ENCODE peak calls at places on chromosome 15, in five cellular contexts. One of them, this sample, is unnamed.

GRCh38 chr15:64209680-64210334 is 47.0 kb upstream of the PPIB start:
- DNase-seq in neuronal stem cell: no peak
- DNase-seq in H9: no peak
- DNase-seq in mesenchymal stem cell: peak
- DNase-seq in H1: no peak
- DNase-seq in this sample: peak

GRCh38 chr15:98786706-98787105 is 138.4 kb downstream of the IGF1R start:
- DNase-seq in neuronal stem cell: no peak
- DNase-seq in H9: no peak
- DNase-seq in mesenchymal stem cell: no peak
- DNase-seq in H1: no peak
- DNase-seq in this sample: no peak

GRCh38 chr15:72034351-72034750 is 83.6 kb downstream of the MYO9A start:
- DNase-seq in neuronal stem cell: no peak
- DNase-seq in H9: no peak
- DNase-seq in mesenchymal stem cell: peak
- DNase-seq in H1: no peak
- DNase-seq in this sample: no peak

GRCh38 chr15:92647467-92648163 is 8.0 kb downstream of the FAM174B start:
- DNase-seq in neuronal stem cell: no peak
- DNase-seq in H9: peak
- DNase-seq in mesenchymal stem cell: no peak
- DNase-seq in H1: peak
- DNase-seq in this sample: no peak

GRCh38 chr15:33311312-33311971 is 675 bp downstream of the RYR3 start:
- DNase-seq in neuronal stem cell: peak
- DNase-seq in H9: peak
- DNase-seq in mesenchymal stem cell: no peak
- DNase-seq in H1: no peak
- DNase-seq in this sample: no peak

GRCh38 chr15:98321916-98322315 is 326.4 kb upstream of the IGF1R start:
- DNase-seq in neuronal stem cell: no peak
- DNase-seq in H9: no peak
- DNase-seq in mesenchymal stem cell: no peak
- DNase-seq in H1: no peak
- DNase-seq in this sample: no peak

GRCh38 chr15:57223887-57224286 is 152.4 kb upstream of the CGNL1 start:
- DNase-seq in neuronal stem cell: no peak
- DNase-seq in H9: no peak
- DNase-seq in mesenchymal stem cell: no peak
- DNase-seq in H1: no peak
- DNase-seq in this sample: no peak

GRCh38 chr15:70478251-70478990 is 284.9 kb downstream of the UACA start:
- DNase-seq in neuronal stem cell: no peak
- DNase-seq in H9: no peak
- DNase-seq in mesenchymal stem cell: no peak
- DNase-seq in H1: no peak
- DNase-seq in this sample: no peak

GRCh38 chr15:67781907-67782559 is 43.3 kb upstream of the SKOR1 start:
- DNase-seq in neuronal stem cell: peak
- DNase-seq in H9: no peak
- DNase-seq in mesenchymal stem cell: no peak
- DNase-seq in H1: no peak
- DNase-seq in this sample: no peak

GRCh38 chr15:66496951-66497501 is 536 bp downstream of the SNAPC5 start:
- DNase-seq in neuronal stem cell: no peak
- DNase-seq in H9: no peak
- DNase-seq in mesenchymal stem cell: no peak
- DNase-seq in H1: no peak
- DNase-seq in this sample: no peak

GRCh38 chr15:64571857-64572291 is 111.5 kb downstream of the ZNF609 start:
- DNase-seq in neuronal stem cell: no peak
- DNase-seq in H9: no peak
- DNase-seq in mesenchymal stem cell: no peak
- DNase-seq in H1: no peak
- DNase-seq in this sample: peak

GRCh38 chr15:26197719-26198118 is 334.6 kb upstream of the ATP10A start:
- DNase-seq in neuronal stem cell: peak
- DNase-seq in H9: no peak
- DNase-seq in mesenchymal stem cell: no peak
- DNase-seq in H1: no peak
- DNase-seq in this sample: no peak

GRCh38 chr15:28921336-28921735 is 35.6 kb downstream of the APBA2 start:
- DNase-seq in neuronal stem cell: no peak
- DNase-seq in H9: no peak
- DNase-seq in mesenchymal stem cell: no peak
- DNase-seq in H1: no peak
- DNase-seq in this sample: no peak

GRCh38 chr15:22936577-22937472 is 43.3 kb downstream of the CYFIP1 start:
- DNase-seq in neuronal stem cell: no peak
- DNase-seq in H9: no peak
- DNase-seq in mesenchymal stem cell: no peak
- DNase-seq in H1: no peak
- DNase-seq in this sample: no peak

GRCh38 chr15:96416218-96416933 is 85.9 kb downstream of the NR2F2 start:
- DNase-seq in neuronal stem cell: no peak
- DNase-seq in H9: peak
- DNase-seq in mesenchymal stem cell: no peak
- DNase-seq in H1: no peak
- DNase-seq in this sample: no peak

GRCh38 chr15:67515557-67515956 is 5.4 kb upstream of the C15orf61 start:
- DNase-seq in neuronal stem cell: no peak
- DNase-seq in H9: no peak
- DNase-seq in mesenchymal stem cell: no peak
- DNase-seq in H1: no peak
- DNase-seq in this sample: no peak

GRCh38 chr15:74036271-74037170 is 42.0 kb downstream of the PML start:
- DNase-seq in neuronal stem cell: peak
- DNase-seq in H9: peak
- DNase-seq in mesenchymal stem cell: peak
- DNase-seq in H1: peak
- DNase-seq in this sample: peak

GRCh38 chr15:72231847-72232461 is 964 bp upstream of the PKM start:
- DNase-seq in neuronal stem cell: no peak
- DNase-seq in H9: no peak
- DNase-seq in mesenchymal stem cell: peak
- DNase-seq in H1: no peak
- DNase-seq in this sample: peak

GRCh38 chr15:63449711-63450110 is 54.7 kb upstream of the USP3 start:
- DNase-seq in neuronal stem cell: no peak
- DNase-seq in H9: peak
- DNase-seq in mesenchymal stem cell: no peak
- DNase-seq in H1: no peak
- DNase-seq in this sample: peak

GRCh38 chr15:63246691-63247464 is 30.5 kb upstream of the APH1B start:
- DNase-seq in neuronal stem cell: no peak
- DNase-seq in H9: no peak
- DNase-seq in mesenchymal stem cell: peak
- DNase-seq in H1: no peak
- DNase-seq in this sample: peak

GRCh38 chr15:63048115-63048985 is 5.8 kb downstream of the TPM1 start:
- DNase-seq in neuronal stem cell: peak
- DNase-seq in H9: peak
- DNase-seq in mesenchymal stem cell: peak
- DNase-seq in H1: peak
- DNase-seq in this sample: peak

GRCh38 chr15:81064253-81064652 is 63.5 kb downstream of the TLNRD1 start:
- DNase-seq in neuronal stem cell: no peak
- DNase-seq in H9: no peak
- DNase-seq in mesenchymal stem cell: no peak
- DNase-seq in H1: no peak
- DNase-seq in this sample: no peak

GRCh38 chr15:36156855-36157521 is 422.4 kb upstream of the CDIN1 start:
- DNase-seq in neuronal stem cell: no peak
- DNase-seq in H9: no peak
- DNase-seq in mesenchymal stem cell: peak
- DNase-seq in H1: no peak
- DNase-seq in this sample: peak

GRCh38 chr15:98881526-98882517 is 125.8 kb downstream of the PGPEP1L start:
- DNase-seq in neuronal stem cell: no peak
- DNase-seq in H9: no peak
- DNase-seq in mesenchymal stem cell: peak
- DNase-seq in H1: no peak
- DNase-seq in this sample: peak

GRCh38 chr15:70617076-70617910 is 146.1 kb downstream of the UACA start:
- DNase-seq in neuronal stem cell: no peak
- DNase-seq in H9: no peak
- DNase-seq in mesenchymal stem cell: no peak
- DNase-seq in H1: no peak
- DNase-seq in this sample: no peak

GRCh38 chr15:48677821-48678220 is 32.3 kb upstream of the FBN1 start:
- DNase-seq in neuronal stem cell: no peak
- DNase-seq in H9: no peak
- DNase-seq in mesenchymal stem cell: no peak
- DNase-seq in H1: no peak
- DNase-seq in this sample: peak

GRCh38 chr15:90860450-90860849 is 7.9 kb upstream of the FURIN start:
- DNase-seq in neuronal stem cell: no peak
- DNase-seq in H9: no peak
- DNase-seq in mesenchymal stem cell: no peak
- DNase-seq in H1: no peak
- DNase-seq in this sample: peak

GRCh38 chr15:92011611-92012367 is 158.3 kb downstream of the SLCO3A1 start:
- DNase-seq in neuronal stem cell: no peak
- DNase-seq in H9: peak
- DNase-seq in mesenchymal stem cell: no peak
- DNase-seq in H1: peak
- DNase-seq in this sample: no peak

GRCh38 chr15:31345606-31346366 is 19.2 kb downstream of the KLF13 start:
- DNase-seq in neuronal stem cell: no peak
- DNase-seq in H9: no peak
- DNase-seq in mesenchymal stem cell: no peak
- DNase-seq in H1: no peak
- DNase-seq in this sample: no peak

GRCh38 chr15:36951747-36952247 is 148.6 kb downstream of the MEIS2 start:
- DNase-seq in neuronal stem cell: peak
- DNase-seq in H9: no peak
- DNase-seq in mesenchymal stem cell: peak
- DNase-seq in H1: no peak
- DNase-seq in this sample: no peak

GRCh38 chr15:69045810-69046209 is 31.3 kb downstream of the NOX5 start:
- DNase-seq in neuronal stem cell: no peak
- DNase-seq in H9: no peak
- DNase-seq in mesenchymal stem cell: peak
- DNase-seq in H1: no peak
- DNase-seq in this sample: peak

GRCh38 chr15:66730168-66731014 is 28.4 kb downstream of the SMAD6 start:
- DNase-seq in neuronal stem cell: no peak
- DNase-seq in H9: no peak
- DNase-seq in mesenchymal stem cell: peak
- DNase-seq in H1: no peak
- DNase-seq in this sample: peak

GRCh38 chr15:44735482-44736260 is 657 bp upstream of the TRIM69 start:
- DNase-seq in neuronal stem cell: no peak
- DNase-seq in H9: no peak
- DNase-seq in mesenchymal stem cell: peak
- DNase-seq in H1: no peak
- DNase-seq in this sample: peak
- H3K14ac ChIP-seq in neuronal stem cell: no peak
- H3K14ac ChIP-seq in H9: no peak
- H3K14ac ChIP-seq in mesenchymal stem cell: no peak
- H3K14ac ChIP-seq in H1: no peak
- H3K14ac ChIP-seq in this sample: no peak

GRCh38 chr15:50055333-50056278 is 63.4 kb downstream of the ATP8B4 start:
- DNase-seq in neuronal stem cell: no peak
- DNase-seq in H9: no peak
- DNase-seq in mesenchymal stem cell: peak
- DNase-seq in H1: no peak
- DNase-seq in this sample: no peak
- H3K4ac ChIP-seq in neuronal stem cell: no peak
- H3K4ac ChIP-seq in H9: no peak
- H3K4ac ChIP-seq in mesenchymal stem cell: no peak
- H3K4ac ChIP-seq in H1: no peak
- H3K4ac ChIP-seq in this sample: no peak

GRCh38 chr15:95302206-95302605 is 1028.3 kb upstream of the NR2F2 start:
- DNase-seq in neuronal stem cell: no peak
- DNase-seq in H9: no peak
- DNase-seq in mesenchymal stem cell: peak
- DNase-seq in H1: no peak
- DNase-seq in this sample: peak

GRCh38 chr15:95304874-95305271 is 1025.6 kb upstream of the NR2F2 start:
- DNase-seq in neuronal stem cell: no peak
- DNase-seq in H9: no peak
- DNase-seq in mesenchymal stem cell: no peak
- DNase-seq in H1: no peak
- DNase-seq in this sample: no peak

GRCh38 chr15:95303659-95304058 is 1026.8 kb upstream of the NR2F2 start:
- DNase-seq in neuronal stem cell: no peak
- DNase-seq in H9: no peak
- DNase-seq in mesenchymal stem cell: no peak
- DNase-seq in H1: no peak
- DNase-seq in this sample: no peak

GRCh38 chr15:95302809-95303208 is 1027.7 kb upstream of the NR2F2 start:
- DNase-seq in neuronal stem cell: no peak
- DNase-seq in H9: no peak
- DNase-seq in mesenchymal stem cell: no peak
- DNase-seq in H1: no peak
- DNase-seq in this sample: no peak

GRCh38 chr15:95304116-95304873 is 1026.2 kb upstream of the NR2F2 start:
- DNase-seq in neuronal stem cell: no peak
- DNase-seq in H9: no peak
- DNase-seq in mesenchymal stem cell: peak
- DNase-seq in H1: no peak
- DNase-seq in this sample: no peak
- H2BK12ac ChIP-seq in neuronal stem cell: no peak
- H2BK12ac ChIP-seq in H9: no peak
- H2BK12ac ChIP-seq in mesenchymal stem cell: peak
- H2BK12ac ChIP-seq in H1: no peak
- H2BK12ac ChIP-seq in this sample: no peak

GRCh38 chr15:78070049-78070698 is 7.3 kb downstream of the TBC1D2B start:
- DNase-seq in neuronal stem cell: no peak
- DNase-seq in H9: no peak
- DNase-seq in mesenchymal stem cell: peak
- DNase-seq in H1: no peak
- DNase-seq in this sample: no peak

GRCh38 chr15:78069630-78070029 is 7.9 kb downstream of the TBC1D2B start:
- DNase-seq in neuronal stem cell: no peak
- DNase-seq in H9: no peak
- DNase-seq in mesenchymal stem cell: peak
- DNase-seq in H1: no peak
- DNase-seq in this sample: peak

GRCh38 chr15:78067328-78068241 is 9.9 kb downstream of the TBC1D2B start:
- DNase-seq in neuronal stem cell: no peak
- DNase-seq in H9: no peak
- DNase-seq in mesenchymal stem cell: peak
- DNase-seq in H1: no peak
- DNase-seq in this sample: no peak

GRCh38 chr15:78071378-78071777 is 6.1 kb downstream of the TBC1D2B start:
- DNase-seq in neuronal stem cell: no peak
- DNase-seq in H9: no peak
- DNase-seq in mesenchymal stem cell: no peak
- DNase-seq in H1: no peak
- DNase-seq in this sample: no peak

GRCh38 chr15:78069052-78069414 is 8.5 kb downstream of the TBC1D2B start:
- DNase-seq in neuronal stem cell: no peak
- DNase-seq in H9: no peak
- DNase-seq in mesenchymal stem cell: no peak
- DNase-seq in H1: no peak
- DNase-seq in this sample: no peak
- H3K14ac ChIP-seq in neuronal stem cell: no peak
- H3K14ac ChIP-seq in H9: no peak
- H3K14ac ChIP-seq in mesenchymal stem cell: no peak
- H3K14ac ChIP-seq in H1: no peak
- H3K14ac ChIP-seq in this sample: no peak

GRCh38 chr15:88917764-88918163 is 4.6 kb upstream of the MFGE8 start:
- DNase-seq in neuronal stem cell: no peak
- DNase-seq in H9: no peak
- DNase-seq in mesenchymal stem cell: no peak
- DNase-seq in H1: no peak
- DNase-seq in this sample: no peak
- H3K4ac ChIP-seq in neuronal stem cell: no peak
- H3K4ac ChIP-seq in H9: no peak
- H3K4ac ChIP-seq in mesenchymal stem cell: no peak
- H3K4ac ChIP-seq in H1: no peak
- H3K4ac ChIP-seq in this sample: no peak